ENCODE peak calls at places on chromosomes 1 and 21, in five cellular contexts. S is HEK293T, J is GM12878, I is NT2/D1, M is H1. O is an unnamed sample.

GRCh38 chr1:22731924-22732522 is 21.4 kb downstream of the EPHB2 start:
- DNase-seq in S (peak), J (no peak), I (no peak), M (no peak), O (no peak)

GRCh38 chr1:247228133-247228532 is 27.7 kb upstream of the VN1R5 start:
- DNase-seq in S (no peak), J (no peak), I (no peak), M (no peak), O (no peak)

GRCh38 chr1:211944733-211945500 is 90.4 kb downstream of the INTS7 start:
- DNase-seq in S (no peak), J (no peak), I (no peak), M (peak), O (peak)

GRCh38 chr21:25421327-25422028 is 185.8 kb downstream of the MRPL39 start:
- DNase-seq in S (peak), J (peak), I (peak), M (peak), O (no peak)

GRCh38 chr1:159208460-159208825 is 3.8 kb downstream of the ACKR1 start:
- DNase-seq in S (no peak), J (no peak), I (peak), M (no peak), O (no peak)

GRCh38 chr21:36134820-36135390 is at the start of gene CBR3:
- DNase-seq in S (peak), J (no peak), I (no peak), M (no peak), O (no peak)

GRCh38 chr1:31717341-31717740 is 13.5 kb upstream of the COL16A1 start:
- DNase-seq in S (no peak), J (no peak), I (no peak), M (no peak), O (no peak)

GRCh38 chr1:240091201-240091600 is 482 bp upstream of the FMN2 start:
- DNase-seq in S (no peak), J (no peak), I (no peak), M (no peak), O (no peak)

GRCh38 chr1:212110617-212111016 is 75.1 kb downstream of the DTL start:
- DNase-seq in S (no peak), J (no peak), I (no peak), M (no peak), O (no peak)

GRCh38 chr1:92376345-92376744 is 77.5 kb downstream of the RPAP2 start:
- DNase-seq in S (no peak), J (no peak), I (no peak), M (no peak), O (no peak)

GRCh38 chr1:154697710-154698109 is 89.7 kb upstream of the ADAR start:
- DNase-seq in S (no peak), J (no peak), I (no peak), M (no peak), O (no peak)

GRCh38 chr1:244361764-244362473 is 89.8 kb downstream of the ADSS2 start:
- DNase-seq in S (no peak), J (no peak), I (peak), M (peak), O (peak)

GRCh38 chr1:22176258-22176657 is 33.4 kb upstream of the WNT4 start:
- DNase-seq in S (no peak), J (no peak), I (no peak), M (no peak), O (no peak)

GRCh38 chr1:225451340-225451739 is 23.5 kb upstream of the LBR start:
- DNase-seq in S (no peak), J (no peak), I (no peak), M (no peak), O (no peak)

GRCh38 chr1:61818992-61819391 is 76.7 kb downstream of the PATJ start:
- DNase-seq in S (no peak), J (no peak), I (no peak), M (no peak), O (no peak)

GRCh38 chr1:156860113-156860638 is 489 bp upstream of the NTRK1 start:
- DNase-seq in S (peak), J (no peak), I (no peak), M (no peak), O (no peak)

GRCh38 chr1:180860535-180860934 is 52.2 kb upstream of the KIAA1614 start:
- DNase-seq in S (no peak), J (no peak), I (no peak), M (no peak), O (no peak)

GRCh38 chr1:65323246-65323645 is 13.9 kb downstream of the DNAJC6 start:
- DNase-seq in S (no peak), J (no peak), I (no peak), M (no peak), O (no peak)

GRCh38 chr1:44112486-44112885 is 6.1 kb upstream of the KLF17 start:
- DNase-seq in S (no peak), J (no peak), I (no peak), M (no peak), O (no peak)

GRCh38 chr21:44932366-44933181 is 7.3 kb upstream of the SLX9 start:
- DNase-seq in S (no peak), J (no peak), I (no peak), M (no peak), O (no peak)

GRCh38 chr1:64861611-64862010 is 104.7 kb downstream of the JAK1 start:
- DNase-seq in S (peak), J (no peak), I (peak), M (peak), O (peak)

GRCh38 chr1:6747679-6748078 is 37.6 kb upstream of the CAMTA1 start:
- DNase-seq in S (no peak), J (no peak), I (no peak), M (no peak), O (no peak)

GRCh38 chr1:6738987-6739386 is 37.4 kb upstream of the DNAJC11 start:
- DNase-seq in S (no peak), J (no peak), I (no peak), M (no peak), O (no peak)

GRCh38 chr1:6745073-6745472 is 40.2 kb upstream of the CAMTA1 start:
- DNase-seq in S (no peak), J (peak), I (no peak), M (no peak), O (no peak)

DNA sequence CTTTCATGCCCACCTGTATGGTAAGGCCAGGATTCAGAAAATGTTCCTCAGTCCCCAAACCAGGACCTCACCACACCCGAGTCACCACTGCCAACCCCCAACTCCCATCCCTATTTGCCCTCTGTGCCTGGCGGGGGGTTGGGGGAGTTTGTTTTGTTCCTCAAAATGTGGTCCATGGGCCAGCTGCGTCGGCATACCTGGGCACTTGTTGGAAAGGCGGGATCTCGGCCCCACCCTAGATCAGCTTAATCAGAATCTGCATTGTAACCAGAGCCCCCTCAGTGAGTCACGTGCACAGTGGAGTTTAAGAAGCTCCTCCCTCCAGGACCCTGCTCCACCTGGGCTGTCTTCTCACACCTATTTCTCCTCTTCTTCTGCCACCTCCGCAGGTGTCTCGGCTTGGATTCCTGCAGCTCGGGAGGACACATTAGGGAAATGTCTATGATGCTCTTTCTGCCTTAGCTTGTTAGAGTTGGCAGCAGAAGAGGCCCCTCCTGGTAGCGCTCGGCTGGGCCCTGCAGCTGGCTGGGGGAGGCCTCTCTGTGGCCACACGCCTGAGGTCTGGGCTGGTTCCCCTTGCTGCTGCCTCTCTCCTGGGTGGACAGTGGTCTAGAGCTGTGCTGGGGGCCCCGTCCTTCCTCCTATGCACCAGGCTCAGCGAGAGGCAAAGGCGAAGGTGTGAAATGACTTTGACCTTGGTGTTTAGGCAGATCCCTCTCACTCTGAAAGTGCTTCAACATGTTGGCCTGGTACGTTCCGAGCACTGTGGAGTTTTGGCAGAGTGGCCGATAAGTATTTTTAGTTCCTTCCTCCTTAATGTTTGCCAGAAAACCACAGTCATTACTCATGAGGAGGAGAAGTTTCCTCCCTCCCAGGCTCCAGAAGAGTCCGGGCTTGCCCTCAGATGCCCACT is 41.8 kb upstream of the CAMTA1 start:
- DNase-seq in S (no peak), J (peak), I (no peak), M (no peak), O (no peak)
- TF ChIP-seq SUZ12 in S (no peak), J (no peak), I (no peak), M (no peak), O (no peak)

GRCh38 chr1:150272379-150272840 is at the start of gene C1orf54:
- DNase-seq in S (peak), J (no peak), I (peak), M (no peak), O (no peak)

GRCh38 chr1:150268706-150269403 is at the start of gene APH1A:
- DNase-seq in S (peak), J (peak), I (peak), M (peak), O (peak)

GRCh38 chr1:150267896-150268295 is 920 bp downstream of the APH1A start:
- DNase-seq in S (no peak), J (no peak), I (no peak), M (no peak), O (no peak)

GRCh38 chr1:150263549-150263948 is 5.3 kb downstream of the APH1A start:
- DNase-seq in S (no peak), J (no peak), I (no peak), M (no peak), O (no peak)

DNA sequence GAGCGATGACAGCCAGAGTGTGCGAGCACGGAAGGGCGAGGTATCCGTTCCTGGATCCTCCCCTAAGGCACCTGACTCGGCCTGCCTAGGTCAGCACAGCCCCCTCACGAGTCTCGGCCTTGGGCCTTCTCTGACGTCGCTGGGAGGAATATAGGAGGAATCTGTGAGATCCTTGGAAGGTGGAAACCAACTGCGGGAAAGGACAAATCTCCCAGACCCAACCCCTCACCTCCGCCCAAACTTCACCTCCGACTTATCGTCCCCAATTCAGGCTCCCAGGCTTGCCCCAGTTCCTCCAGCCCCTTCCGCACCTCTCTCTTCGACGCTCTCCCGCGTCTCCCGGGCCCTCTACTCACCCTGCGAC is 492 bp downstream of the APH1A start:
- DNase-seq in S (peak), J (no peak), I (no peak), M (no peak), O (no peak)
- TF ChIP-seq SUZ12 in S (no peak), J (no peak), I (no peak), M (no peak), O (no peak)

DNA sequence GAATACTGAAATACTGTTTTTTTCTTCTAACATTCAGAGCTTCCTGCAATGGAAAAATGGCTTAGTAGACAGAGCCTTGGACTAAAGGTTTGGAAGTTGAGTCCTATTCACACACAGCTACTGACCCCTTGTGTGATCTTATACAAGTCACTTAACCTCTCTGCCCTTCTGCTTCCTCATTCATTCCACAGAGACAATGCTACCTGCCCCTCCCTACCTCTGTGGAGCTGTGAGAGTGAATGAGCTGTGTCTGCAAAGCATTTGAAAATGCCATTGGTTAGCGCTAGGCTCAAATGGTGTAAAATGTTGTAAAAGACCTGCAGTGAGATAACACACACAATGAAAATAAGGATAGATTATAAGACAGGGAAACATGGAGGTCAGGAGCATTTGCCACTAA is 214.4 kb downstream of the BARHL2 start:
- DNase-seq in S (no peak), J (no peak), I (peak), M (no peak), O (no peak)
- TF ChIP-seq SUZ12 in S (no peak), J (no peak), I (no peak), M (no peak), O (no peak)

DNA sequence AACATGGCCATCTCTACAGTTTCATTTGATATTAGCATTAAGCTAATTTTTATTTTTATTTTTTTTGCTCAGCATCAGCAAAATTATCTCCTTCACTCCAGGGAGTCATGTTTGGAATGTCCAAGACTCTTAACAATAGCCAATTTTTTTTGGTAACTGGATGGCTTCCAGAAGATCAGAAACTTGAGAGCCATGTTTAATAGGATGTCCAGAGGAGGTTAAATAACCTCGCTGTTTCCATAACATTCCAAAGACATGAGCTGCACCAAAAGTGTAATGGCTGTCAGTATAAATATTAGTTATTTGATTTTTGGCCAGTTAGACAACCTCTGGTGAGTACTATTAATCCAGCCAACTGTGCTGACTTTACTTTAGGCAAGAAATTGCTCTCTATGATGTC is 80.7 kb downstream of the DNTTIP2 start:
- DNase-seq in S (no peak), J (no peak), I (no peak), M (no peak), O (no peak)
- TF ChIP-seq SUZ12 in S (no peak), J (no peak), I (no peak), M (no peak), O (no peak)